ENCODE peak calls at places on chromosomes 6 and 20, in seven cellular contexts. A is smooth muscle cell of the brain vasculature; G is GM06990; M is sigmoid colon; Z is activated CD4-positive, alpha-beta T cell treated with anti-CD3 and anti-CD28 coated beads for 36 hours; W is H4; T is SW480. Q is an unnamed sample.

GRCh38 chr6:142659661-142660060 is 285.3 kb downstream of the HIVEP2 start:
- DNase-seq in A (no peak), G (no peak), M (no peak), Z (no peak), W (no peak), T (no peak), Q (no peak)

GRCh38 chr6:144013486-144013909 is 5.4 kb upstream of the PLAGL1 start:
- DNase-seq in A (peak), G (peak), M (peak), Z (peak), W (peak), T (peak), Q (peak)

GRCh38 chr6:166318649-166319600 is 10.7 kb upstream of the PRR18 start:
- DNase-seq in A (no peak), G (no peak), M (no peak), Z (no peak), W (no peak), T (peak), Q (no peak)

GRCh38 chr20:58243653-58244410 is 15.4 kb upstream of the ANKRD60 start:
- DNase-seq in A (no peak), G (no peak), M (no peak), Z (no peak), W (no peak), T (no peak), Q (no peak)

GRCh38 chr6:156400487-156400886 is 376.7 kb upstream of the ARID1B start:
- DNase-seq in A (no peak), G (no peak), M (no peak), Z (no peak), W (no peak), T (no peak), Q (no peak)

GRCh38 chr6:167918507-167919278 is 78.8 kb upstream of the KIF25 start:
- DNase-seq in A (no peak), G (no peak), M (no peak), Z (no peak), W (no peak), T (no peak), Q (no peak)

GRCh38 chr6:168326294-168327261 is 7.0 kb upstream of the DACT2 start:
- DNase-seq in A (no peak), G (no peak), M (no peak), Z (no peak), W (peak), T (peak), Q (no peak)

GRCh38 chr20:33670715-33671499 is 3.3 kb downstream of the NECAB3 start:
- DNase-seq in A (no peak), G (no peak), M (no peak), Z (no peak), W (no peak), T (no peak), Q (no peak)

GRCh38 chr20:19701449-19701848 is 56.6 kb upstream of the RIN2 start:
- DNase-seq in A (no peak), G (no peak), M (no peak), Z (no peak), W (no peak), T (no peak), Q (no peak)

GRCh38 chr6:56902551-56903464 is 52.1 kb upstream of the BEND6 start:
- DNase-seq in A (no peak), G (no peak), M (no peak), Z (no peak), W (peak), T (peak), Q (peak)

GRCh38 chr6:145080651-145081050 is 654.7 kb downstream of the EPM2A start:
- DNase-seq in A (no peak), G (no peak), M (no peak), Z (no peak), W (no peak), T (no peak), Q (no peak)

GRCh38 chr20:56780266-56780665 is 151.2 kb downstream of the TFAP2C start:
- DNase-seq in A (no peak), G (no peak), M (no peak), Z (no peak), W (no peak), T (no peak), Q (no peak)

GRCh38 chr20:10249822-10250221 is 31.2 kb downstream of the SNAP25 start:
- DNase-seq in A (no peak), G (no peak), M (no peak), Z (no peak), W (no peak), T (peak), Q (no peak)

GRCh38 chr6:137873273-137873762 is 6.3 kb downstream of the TNFAIP3 start:
- DNase-seq in A (no peak), G (peak), M (peak), Z (peak), W (peak), T (peak), Q (peak)

GRCh38 chr6:157814883-157815282 is 8.2 kb upstream of the SNX9 start:
- DNase-seq in A (no peak), G (no peak), M (no peak), Z (no peak), W (no peak), T (no peak), Q (peak)

GRCh38 chr6:90315354-90315960 is 18.8 kb upstream of the BACH2 start:
- DNase-seq in A (no peak), G (no peak), M (no peak), Z (no peak), W (no peak), T (no peak), Q (no peak)

Q was measured in GM12865.